ENCODE peak calls at places on chromosome 11, in four cellular contexts. One of them, this sample, is unnamed.

GRCh38 chr11:103266167-103266831 is 157.1 kb downstream of the DYNC2H1 start:
- DNase-seq in neural progenitor cell: no peak
- DNase-seq in cardiac muscle cell: no peak
- DNase-seq in upper lobe of right lung: no peak
- DNase-seq in this sample: no peak

GRCh38 chr11:270451-271208 is 7.6 kb upstream of the NLRP6 start:
- DNase-seq in upper lobe of right lung: peak; percentile 63
- DNase-seq in neural progenitor cell: no peak
- DNase-seq in cardiac muscle cell: no peak
- DNase-seq in this sample: no peak

GRCh38 chr11:122189259-122189658 is 73.2 kb upstream of the BLID start:
- DNase-seq in upper lobe of right lung: no peak
- DNase-seq in cardiac muscle cell: no peak
- DNase-seq in neural progenitor cell: no peak
- DNase-seq in this sample: no peak

GRCh38 chr11:34447044-34447443 is 8.3 kb downstream of the CAT start:
- DNase-seq in neural progenitor cell: no peak
- DNase-seq in cardiac muscle cell: peak; percentile 19
- DNase-seq in upper lobe of right lung: no peak
- DNase-seq in this sample: no peak

GRCh38 chr11:20873054-20873453 is 203.7 kb downstream of the NELL1 start:
- DNase-seq in cardiac muscle cell: peak; percentile 64
- DNase-seq in neural progenitor cell: peak; percentile 79
- DNase-seq in upper lobe of right lung: no peak
- DNase-seq in this sample: no peak

GRCh38 chr11:70948855-70949551 is 303.4 kb downstream of the SHANK2 start:
- DNase-seq in neural progenitor cell: no peak
- DNase-seq in upper lobe of right lung: no peak
- DNase-seq in cardiac muscle cell: no peak
- DNase-seq in this sample: no peak

GRCh38 chr11:123228489-123229163 is 33.6 kb upstream of the CLMP start:
- DNase-seq in cardiac muscle cell: peak; percentile 32
- DNase-seq in neural progenitor cell: peak; percentile 40
- DNase-seq in upper lobe of right lung: no peak
- DNase-seq in this sample: no peak

GRCh38 chr11:23012930-23013329 is 152.7 kb upstream of the CCDC179 start:
- DNase-seq in neural progenitor cell: no peak
- DNase-seq in upper lobe of right lung: no peak
- DNase-seq in cardiac muscle cell: no peak
- DNase-seq in this sample: no peak

GRCh38 chr11:9462806-9463537 is 2.2 kb downstream of the ZNF143 start:
- DNase-seq in neural progenitor cell: no peak
- DNase-seq in upper lobe of right lung: no peak
- DNase-seq in cardiac muscle cell: no peak
- DNase-seq in this sample: no peak

GRCh38 chr11:108592591-108593213 is 866 bp downstream of the EXPH5 start:
- DNase-seq in neural progenitor cell: no peak
- DNase-seq in upper lobe of right lung: peak; percentile 80
- DNase-seq in cardiac muscle cell: peak; percentile 44
- DNase-seq in this sample: peak; percentile 7

GRCh38 chr11:33779849-33780528 is 5.7 kb upstream of the FBXO3 start:
- DNase-seq in cardiac muscle cell: peak; percentile 73
- DNase-seq in upper lobe of right lung: no peak
- DNase-seq in neural progenitor cell: no peak
- DNase-seq in this sample: no peak

GRCh38 chr11:57514538-57515331 is 767 bp downstream of the SLC43A1 start:
- DNase-seq in cardiac muscle cell: peak; percentile 51
- DNase-seq in upper lobe of right lung: peak; percentile 82
- DNase-seq in neural progenitor cell: peak; percentile 50
- DNase-seq in this sample: peak; percentile 50

GRCh38 chr11:91822805-91823204 is 401.8 kb upstream of the FAT3 start:
- DNase-seq in neural progenitor cell: no peak
- DNase-seq in cardiac muscle cell: no peak
- DNase-seq in upper lobe of right lung: no peak
- DNase-seq in this sample: no peak

GRCh38 chr11:62709262-62710000 is 2.0 kb downstream of the GNG3 start:
- DNase-seq in upper lobe of right lung: peak; percentile 97
- DNase-seq in cardiac muscle cell: peak; percentile 99
- DNase-seq in neural progenitor cell: peak; percentile 99
- DNase-seq in this sample: peak; percentile 95
- TF ChIP-seq CTCF in upper lobe of right lung: no peak
- TF ChIP-seq CTCF in cardiac muscle cell: no peak
- TF ChIP-seq CTCF in neural progenitor cell: no peak
- TF ChIP-seq CTCF in this sample: no peak

DNA sequence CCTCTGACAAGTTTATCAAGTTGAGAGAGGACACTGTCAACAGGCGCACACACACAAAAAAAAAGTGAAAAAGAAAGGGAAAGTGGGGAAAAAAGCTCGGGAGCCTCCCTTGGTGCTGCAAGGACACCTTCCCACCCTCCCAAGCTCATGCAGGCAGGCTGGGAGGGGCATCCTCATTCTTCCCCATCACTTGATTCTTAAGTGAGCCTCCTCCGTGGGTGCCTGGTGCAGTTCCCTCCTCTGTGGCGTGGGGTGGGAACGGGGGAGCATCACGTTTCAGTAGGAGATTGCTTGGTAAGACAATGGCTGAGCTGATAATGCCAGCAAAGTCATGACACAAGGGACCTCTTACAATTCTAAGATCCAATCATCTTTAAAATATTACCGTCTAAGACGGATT is 108.8 kb downstream of the NXPE2 start:
- DNase-seq in upper lobe of right lung: no peak
- DNase-seq in neural progenitor cell: no peak
- DNase-seq in cardiac muscle cell: no peak
- DNase-seq in this sample: no peak
- H3K27ac ChIP-seq in upper lobe of right lung: no peak overlapping the region
- H3K27ac ChIP-seq in neural progenitor cell: no peak overlapping the region
- H3K27ac ChIP-seq in cardiac muscle cell: no peak overlapping the region
- H3K27ac ChIP-seq in this sample: no peak overlapping the region

GRCh38 chr11:119479685-119480275 is 56.8 kb upstream of the THY1 start:
- DNase-seq in cardiac muscle cell: peak; percentile 29
- DNase-seq in upper lobe of right lung: no peak
- DNase-seq in neural progenitor cell: peak; percentile 67
- DNase-seq in this sample: no peak
- TF ChIP-seq CTCF in cardiac muscle cell: peak; percentile 74
- TF ChIP-seq CTCF in upper lobe of right lung: peak; percentile 20
- TF ChIP-seq CTCF in neural progenitor cell: peak; percentile 63
- TF ChIP-seq CTCF in this sample: no peak

GRCh38 chr11:105273660-105274280 is 134.2 kb upstream of the CARD18 start:
- DNase-seq in neural progenitor cell: no peak
- DNase-seq in upper lobe of right lung: no peak
- DNase-seq in cardiac muscle cell: no peak
- DNase-seq in this sample: no peak
- H3K27ac ChIP-seq in neural progenitor cell: no peak overlapping the region
- H3K27ac ChIP-seq in upper lobe of right lung: no peak overlapping the region
- H3K27ac ChIP-seq in cardiac muscle cell: peak overlapping the region; percentile 1
- H3K27ac ChIP-seq in this sample: no peak overlapping the region

GRCh38 chr11:118295834-118296454 is 8.6 kb upstream of the CD3E start:
- DNase-seq in neural progenitor cell: peak; percentile 40
- DNase-seq in cardiac muscle cell: peak; percentile 28
- DNase-seq in upper lobe of right lung: no peak
- DNase-seq in this sample: peak; percentile 43
- TF ChIP-seq CTCF in neural progenitor cell: peak; percentile 63
- TF ChIP-seq CTCF in cardiac muscle cell: peak; percentile 59
- TF ChIP-seq CTCF in upper lobe of right lung: peak; percentile 66
- TF ChIP-seq CTCF in this sample: peak; percentile 76

DNA sequence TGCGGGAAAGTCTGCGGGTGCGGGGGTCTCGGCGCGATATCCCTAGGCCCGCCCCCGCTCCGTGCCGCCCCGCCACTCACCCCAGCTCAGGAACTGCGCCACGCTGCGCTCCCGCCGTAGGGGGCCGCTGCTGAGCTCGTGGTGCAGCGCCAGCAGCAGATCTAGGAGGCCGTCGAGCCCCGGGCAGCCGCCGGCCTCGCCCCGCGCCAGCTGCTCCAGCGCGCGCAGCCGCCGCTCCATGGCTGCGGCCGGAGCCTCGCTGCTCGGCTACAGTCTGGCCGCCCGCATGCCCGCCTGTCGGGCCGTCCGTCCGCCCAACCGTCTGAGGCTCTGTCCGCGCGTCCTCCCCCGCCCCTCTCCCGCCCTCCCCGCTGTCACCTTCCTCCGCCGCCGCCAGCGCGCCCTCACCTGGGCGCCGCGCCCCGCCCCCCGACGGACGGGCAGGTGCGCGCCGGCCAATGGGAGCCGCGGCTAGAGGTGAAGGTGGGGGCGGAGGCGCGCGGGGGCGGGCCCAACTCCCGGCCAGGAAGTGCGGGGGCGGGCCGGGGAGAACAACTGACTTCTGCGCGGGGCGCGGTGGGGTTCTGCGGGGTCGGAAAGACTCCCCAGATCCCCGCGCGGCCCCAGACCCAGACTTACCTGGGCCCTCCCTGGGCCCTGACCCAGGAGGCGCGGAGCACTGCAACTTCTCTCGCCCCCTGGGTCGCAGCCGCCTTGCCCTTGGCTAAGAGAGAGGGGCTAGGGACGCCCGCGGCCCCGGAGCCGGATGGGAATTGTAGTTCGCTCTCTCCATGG is at the start of gene CDC42BPG:
- DNase-seq in cardiac muscle cell: peak; percentile 76
- DNase-seq in upper lobe of right lung: peak; percentile 94
- DNase-seq in neural progenitor cell: peak; percentile 82
- DNase-seq in this sample: peak; percentile 54
- H3K27ac ChIP-seq in cardiac muscle cell: no peak within 1 kb of the TSS
- H3K27ac ChIP-seq in upper lobe of right lung: peak within 1 kb of the TSS; percentile 87
- H3K27ac ChIP-seq in neural progenitor cell: no peak within 1 kb of the TSS
- H3K27ac ChIP-seq in this sample: peak within 1 kb of the TSS; percentile 50

GRCh38 chr11:93236741-93237675 is 39.2 kb upstream of the SLC36A4 start:
- DNase-seq in cardiac muscle cell: peak; percentile 65
- DNase-seq in upper lobe of right lung: no peak
- DNase-seq in neural progenitor cell: peak; percentile 60
- DNase-seq in this sample: no peak
- TF ChIP-seq CTCF in cardiac muscle cell: peak; percentile 59
- TF ChIP-seq CTCF in upper lobe of right lung: peak; percentile 43
- TF ChIP-seq CTCF in neural progenitor cell: peak; percentile 67
- TF ChIP-seq CTCF in this sample: no peak

DNA sequence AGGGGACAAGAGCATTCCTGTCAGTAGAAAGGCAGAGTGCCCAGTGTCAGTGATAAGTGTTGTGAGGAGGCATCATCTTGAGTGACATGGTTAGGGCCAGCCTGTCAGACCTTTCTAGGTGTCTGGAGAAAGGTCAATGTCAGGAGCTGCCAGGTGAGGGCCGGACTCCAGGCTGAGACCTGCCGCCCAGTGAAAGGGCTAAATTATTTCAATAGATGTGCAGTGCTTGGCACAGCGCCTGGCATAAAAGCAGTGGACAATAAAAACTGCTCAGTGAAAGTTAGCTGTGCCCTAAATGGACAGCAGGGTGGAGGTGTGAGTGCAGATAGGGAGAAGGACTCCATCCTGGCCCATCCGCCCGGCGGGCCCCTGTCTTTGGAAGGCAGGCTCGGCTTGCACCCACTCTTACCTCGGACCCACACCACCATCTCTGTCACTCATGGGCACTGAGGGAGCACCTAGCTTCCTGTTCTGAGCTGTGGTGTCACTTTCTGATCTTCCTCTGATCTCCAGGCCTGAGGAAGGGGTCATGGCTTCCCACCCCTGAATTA is 23.5 kb upstream of the WNT11 start:
- DNase-seq in cardiac muscle cell: no peak
- DNase-seq in upper lobe of right lung: no peak
- DNase-seq in neural progenitor cell: no peak
- DNase-seq in this sample: no peak
- H3K27ac ChIP-seq in cardiac muscle cell: no peak overlapping the region
- H3K27ac ChIP-seq in upper lobe of right lung: no peak overlapping the region
- H3K27ac ChIP-seq in neural progenitor cell: no peak overlapping the region
- H3K27ac ChIP-seq in this sample: no peak overlapping the region

GRCh38 chr11:58919980-58920379 is 19.3 kb upstream of the GLYATL1 start:
- DNase-seq in upper lobe of right lung: no peak
- DNase-seq in neural progenitor cell: no peak
- DNase-seq in cardiac muscle cell: no peak
- DNase-seq in this sample: no peak
- TF ChIP-seq CTCF in upper lobe of right lung: no peak
- TF ChIP-seq CTCF in neural progenitor cell: no peak
- TF ChIP-seq CTCF in cardiac muscle cell: no peak
- TF ChIP-seq CTCF in this sample: no peak